ENCODE peak calls at places on chromosomes 6 and 20, in nine cellular contexts. One of them, this sample, is unnamed.

GRCh38 chr6:1325471-1326309 is 13.8 kb downstream of the FOXQ1 start:
- DNase-seq in GM13977: no peak
- DNase-seq in HT1080: peak
- DNase-seq in iPS-NIHi11: no peak
- DNase-seq in activated T-helper 9 cell treated with anti-CD3 and anti-CD28 coated beads, Interleukin-2, amount 50 U/mL, for 16 hours: no peak
- DNase-seq in NCI-H146: no peak
- DNase-seq in CD8-positive, alpha-beta T cell: no peak
- DNase-seq in T-helper 9 cell: no peak
- DNase-seq in pons: no peak
- DNase-seq in this sample: no peak

GRCh38 chr6:39451831-39452230 is 129.3 kb upstream of the KCNK16 start:
- DNase-seq in GM13977: peak
- DNase-seq in HT1080: peak
- DNase-seq in iPS-NIHi11: peak
- DNase-seq in activated T-helper 9 cell treated with anti-CD3 and anti-CD28 coated beads, Interleukin-2, amount 50 U/mL, for 16 hours: no peak
- DNase-seq in NCI-H146: no peak
- DNase-seq in CD8-positive, alpha-beta T cell: no peak
- DNase-seq in T-helper 9 cell: no peak
- DNase-seq in pons: no peak
- DNase-seq in this sample: peak

GRCh38 chr6:10175330-10175729 is 239.5 kb downstream of the TFAP2A start:
- DNase-seq in GM13977: no peak
- DNase-seq in HT1080: no peak
- DNase-seq in iPS-NIHi11: no peak
- DNase-seq in activated T-helper 9 cell treated with anti-CD3 and anti-CD28 coated beads, Interleukin-2, amount 50 U/mL, for 16 hours: no peak
- DNase-seq in NCI-H146: no peak
- DNase-seq in CD8-positive, alpha-beta T cell: no peak
- DNase-seq in T-helper 9 cell: no peak
- DNase-seq in pons: no peak
- DNase-seq in this sample: no peak

GRCh38 chr6:71334768-71335167 is 46.2 kb downstream of the OGFRL1 start:
- DNase-seq in GM13977: no peak
- DNase-seq in HT1080: peak
- DNase-seq in iPS-NIHi11: no peak
- DNase-seq in activated T-helper 9 cell treated with anti-CD3 and anti-CD28 coated beads, Interleukin-2, amount 50 U/mL, for 16 hours: no peak
- DNase-seq in NCI-H146: no peak
- DNase-seq in CD8-positive, alpha-beta T cell: no peak
- DNase-seq in T-helper 9 cell: no peak
- DNase-seq in pons: peak
- DNase-seq in this sample: no peak

GRCh38 chr6:28802417-28803336 is 121.1 kb downstream of the TRIM27 start:
- DNase-seq in GM13977: peak
- DNase-seq in HT1080: peak
- DNase-seq in iPS-NIHi11: no peak
- DNase-seq in activated T-helper 9 cell treated with anti-CD3 and anti-CD28 coated beads, Interleukin-2, amount 50 U/mL, for 16 hours: no peak
- DNase-seq in NCI-H146: peak
- DNase-seq in CD8-positive, alpha-beta T cell: no peak
- DNase-seq in T-helper 9 cell: no peak
- DNase-seq in pons: no peak
- DNase-seq in this sample: no peak

GRCh38 chr6:57021086-57021720 is 25.3 kb upstream of the KIAA1586 start:
- DNase-seq in GM13977: peak
- DNase-seq in HT1080: peak
- DNase-seq in iPS-NIHi11: peak
- DNase-seq in activated T-helper 9 cell treated with anti-CD3 and anti-CD28 coated beads, Interleukin-2, amount 50 U/mL, for 16 hours: no peak
- DNase-seq in NCI-H146: peak
- DNase-seq in CD8-positive, alpha-beta T cell: no peak
- DNase-seq in T-helper 9 cell: no peak
- DNase-seq in pons: peak
- DNase-seq in this sample: no peak

GRCh38 chr6:22320750-22321149 is 23.9 kb upstream of the PRL start:
- DNase-seq in GM13977: no peak
- DNase-seq in HT1080: peak
- DNase-seq in iPS-NIHi11: peak
- DNase-seq in activated T-helper 9 cell treated with anti-CD3 and anti-CD28 coated beads, Interleukin-2, amount 50 U/mL, for 16 hours: no peak
- DNase-seq in NCI-H146: no peak
- DNase-seq in CD8-positive, alpha-beta T cell: no peak
- DNase-seq in T-helper 9 cell: no peak
- DNase-seq in pons: no peak
- DNase-seq in this sample: no peak

GRCh38 chr20:32429745-32430360 is 71.7 kb downstream of the ASXL1 start:
- DNase-seq in GM13977: peak
- DNase-seq in HT1080: no peak
- DNase-seq in iPS-NIHi11: no peak
- DNase-seq in activated T-helper 9 cell treated with anti-CD3 and anti-CD28 coated beads, Interleukin-2, amount 50 U/mL, for 16 hours: no peak
- DNase-seq in NCI-H146: no peak
- DNase-seq in CD8-positive, alpha-beta T cell: no peak
- DNase-seq in T-helper 9 cell: no peak
- DNase-seq in pons: no peak
- DNase-seq in this sample: no peak

GRCh38 chr20:2114990-2115681 is 13.5 kb downstream of the STK35 start:
- DNase-seq in GM13977: no peak
- DNase-seq in HT1080: no peak
- DNase-seq in iPS-NIHi11: no peak
- DNase-seq in activated T-helper 9 cell treated with anti-CD3 and anti-CD28 coated beads, Interleukin-2, amount 50 U/mL, for 16 hours: no peak
- DNase-seq in NCI-H146: no peak
- DNase-seq in CD8-positive, alpha-beta T cell: no peak
- DNase-seq in T-helper 9 cell: no peak
- DNase-seq in pons: no peak
- DNase-seq in this sample: peak

GRCh38 chr6:44439270-44440045 is 52.0 kb downstream of the CDC5L start:
- DNase-seq in GM13977: no peak
- DNase-seq in HT1080: peak
- DNase-seq in iPS-NIHi11: no peak
- DNase-seq in activated T-helper 9 cell treated with anti-CD3 and anti-CD28 coated beads, Interleukin-2, amount 50 U/mL, for 16 hours: no peak
- DNase-seq in NCI-H146: no peak
- DNase-seq in CD8-positive, alpha-beta T cell: no peak
- DNase-seq in T-helper 9 cell: no peak
- DNase-seq in pons: no peak
- DNase-seq in this sample: no peak

GRCh38 chr6:20709451-20709850 is 175.2 kb downstream of the CDKAL1 start:
- DNase-seq in GM13977: no peak
- DNase-seq in HT1080: no peak
- DNase-seq in iPS-NIHi11: no peak
- DNase-seq in activated T-helper 9 cell treated with anti-CD3 and anti-CD28 coated beads, Interleukin-2, amount 50 U/mL, for 16 hours: no peak
- DNase-seq in NCI-H146: no peak
- DNase-seq in CD8-positive, alpha-beta T cell: no peak
- DNase-seq in T-helper 9 cell: no peak
- DNase-seq in pons: no peak
- DNase-seq in this sample: no peak

GRCh38 chr6:83928286-83928685 is 68.8 kb downstream of the CYB5R4 start:
- DNase-seq in GM13977: peak
- DNase-seq in HT1080: no peak
- DNase-seq in iPS-NIHi11: no peak
- DNase-seq in activated T-helper 9 cell treated with anti-CD3 and anti-CD28 coated beads, Interleukin-2, amount 50 U/mL, for 16 hours: no peak
- DNase-seq in NCI-H146: no peak
- DNase-seq in CD8-positive, alpha-beta T cell: no peak
- DNase-seq in T-helper 9 cell: no peak
- DNase-seq in pons: no peak
- DNase-seq in this sample: no peak

GRCh38 chr20:34883087-34883688 is 6.8 kb downstream of the ACSS2 start:
- DNase-seq in GM13977: no peak
- DNase-seq in HT1080: no peak
- DNase-seq in iPS-NIHi11: no peak
- DNase-seq in activated T-helper 9 cell treated with anti-CD3 and anti-CD28 coated beads, Interleukin-2, amount 50 U/mL, for 16 hours: no peak
- DNase-seq in NCI-H146: no peak
- DNase-seq in CD8-positive, alpha-beta T cell: no peak
- DNase-seq in T-helper 9 cell: no peak
- DNase-seq in pons: no peak
- DNase-seq in this sample: no peak

GRCh38 chr20:56995635-56996075 is 270.8 kb downstream of the BMP7 start:
- DNase-seq in GM13977: peak
- DNase-seq in HT1080: no peak
- DNase-seq in iPS-NIHi11: peak
- DNase-seq in activated T-helper 9 cell treated with anti-CD3 and anti-CD28 coated beads, Interleukin-2, amount 50 U/mL, for 16 hours: no peak
- DNase-seq in NCI-H146: no peak
- DNase-seq in CD8-positive, alpha-beta T cell: no peak
- DNase-seq in T-helper 9 cell: no peak
- DNase-seq in pons: no peak
- DNase-seq in this sample: no peak

GRCh38 chr6:43768983-43769525 is 957 bp upstream of the VEGFA start:
- DNase-seq in GM13977: no peak
- DNase-seq in HT1080: no peak
- DNase-seq in iPS-NIHi11: no peak
- DNase-seq in activated T-helper 9 cell treated with anti-CD3 and anti-CD28 coated beads, Interleukin-2, amount 50 U/mL, for 16 hours: no peak
- DNase-seq in NCI-H146: no peak
- DNase-seq in CD8-positive, alpha-beta T cell: no peak
- DNase-seq in T-helper 9 cell: no peak
- DNase-seq in pons: no peak
- DNase-seq in this sample: peak

GRCh38 chr6:164108869-164109769 is 694.6 kb downstream of the QKI start:
- DNase-seq in GM13977: no peak
- DNase-seq in HT1080: peak
- DNase-seq in iPS-NIHi11: no peak
- DNase-seq in activated T-helper 9 cell treated with anti-CD3 and anti-CD28 coated beads, Interleukin-2, amount 50 U/mL, for 16 hours: no peak
- DNase-seq in NCI-H146: no peak
- DNase-seq in CD8-positive, alpha-beta T cell: no peak
- DNase-seq in T-helper 9 cell: no peak
- DNase-seq in pons: peak
- DNase-seq in this sample: no peak

GRCh38 chr6:43779864-43780260 is 9.9 kb downstream of the VEGFA start:
- DNase-seq in GM13977: no peak
- DNase-seq in HT1080: no peak
- DNase-seq in iPS-NIHi11: no peak
- DNase-seq in activated T-helper 9 cell treated with anti-CD3 and anti-CD28 coated beads, Interleukin-2, amount 50 U/mL, for 16 hours: no peak
- DNase-seq in NCI-H146: no peak
- DNase-seq in CD8-positive, alpha-beta T cell: no peak
- DNase-seq in T-helper 9 cell: no peak
- DNase-seq in pons: no peak
- DNase-seq in this sample: no peak

GRCh38 chr6:104505838-104506237 is 353.9 kb downstream of the HACE1 start:
- DNase-seq in GM13977: no peak
- DNase-seq in HT1080: no peak
- DNase-seq in iPS-NIHi11: no peak
- DNase-seq in activated T-helper 9 cell treated with anti-CD3 and anti-CD28 coated beads, Interleukin-2, amount 50 U/mL, for 16 hours: no peak
- DNase-seq in NCI-H146: no peak
- DNase-seq in CD8-positive, alpha-beta T cell: no peak
- DNase-seq in T-helper 9 cell: no peak
- DNase-seq in pons: no peak
- DNase-seq in this sample: no peak

GRCh38 chr6:89985744-89986493 is 91.7 kb downstream of the GJA10 start:
- DNase-seq in GM13977: no peak
- DNase-seq in HT1080: peak
- DNase-seq in iPS-NIHi11: no peak
- DNase-seq in activated T-helper 9 cell treated with anti-CD3 and anti-CD28 coated beads, Interleukin-2, amount 50 U/mL, for 16 hours: no peak
- DNase-seq in NCI-H146: no peak
- DNase-seq in CD8-positive, alpha-beta T cell: no peak
- DNase-seq in T-helper 9 cell: no peak
- DNase-seq in pons: peak
- DNase-seq in this sample: no peak

GRCh38 chr6:120608826-120609225 is 725.5 kb downstream of the TBC1D32 start:
- DNase-seq in GM13977: no peak
- DNase-seq in HT1080: peak
- DNase-seq in iPS-NIHi11: no peak
- DNase-seq in activated T-helper 9 cell treated with anti-CD3 and anti-CD28 coated beads, Interleukin-2, amount 50 U/mL, for 16 hours: no peak
- DNase-seq in NCI-H146: no peak
- DNase-seq in CD8-positive, alpha-beta T cell: no peak
- DNase-seq in T-helper 9 cell: no peak
- DNase-seq in pons: no peak
- DNase-seq in this sample: no peak

GRCh38 chr20:2585811-2586210 is 49.4 kb downstream of the TMC2 start:
- DNase-seq in GM13977: no peak
- DNase-seq in HT1080: peak
- DNase-seq in iPS-NIHi11: no peak
- DNase-seq in activated T-helper 9 cell treated with anti-CD3 and anti-CD28 coated beads, Interleukin-2, amount 50 U/mL, for 16 hours: no peak
- DNase-seq in NCI-H146: no peak
- DNase-seq in CD8-positive, alpha-beta T cell: no peak
- DNase-seq in T-helper 9 cell: no peak
- DNase-seq in pons: no peak
- DNase-seq in this sample: no peak

GRCh38 chr6:90257486-90257738 is 39.2 kb downstream of the BACH2 start:
- DNase-seq in GM13977: no peak
- DNase-seq in HT1080: no peak
- DNase-seq in iPS-NIHi11: no peak
- DNase-seq in activated T-helper 9 cell treated with anti-CD3 and anti-CD28 coated beads, Interleukin-2, amount 50 U/mL, for 16 hours: no peak
- DNase-seq in NCI-H146: no peak
- DNase-seq in CD8-positive, alpha-beta T cell: no peak
- DNase-seq in T-helper 9 cell: no peak
- DNase-seq in pons: no peak
- DNase-seq in this sample: no peak

GRCh38 chr20:63645218-63645617 is 8.0 kb downstream of the STMN3 start:
- DNase-seq in GM13977: no peak
- DNase-seq in HT1080: no peak
- DNase-seq in iPS-NIHi11: no peak
- DNase-seq in activated T-helper 9 cell treated with anti-CD3 and anti-CD28 coated beads, Interleukin-2, amount 50 U/mL, for 16 hours: no peak
- DNase-seq in NCI-H146: no peak
- DNase-seq in CD8-positive, alpha-beta T cell: no peak
- DNase-seq in T-helper 9 cell: no peak
- DNase-seq in pons: no peak
- DNase-seq in this sample: no peak

GRCh38 chr20:52494244-52494643 is 302.7 kb upstream of the ZFP64 start:
- DNase-seq in GM13977: no peak
- DNase-seq in HT1080: peak
- DNase-seq in iPS-NIHi11: no peak
- DNase-seq in activated T-helper 9 cell treated with anti-CD3 and anti-CD28 coated beads, Interleukin-2, amount 50 U/mL, for 16 hours: peak
- DNase-seq in NCI-H146: no peak
- DNase-seq in CD8-positive, alpha-beta T cell: peak
- DNase-seq in T-helper 9 cell: no peak
- DNase-seq in pons: no peak
- DNase-seq in this sample: no peak

GRCh38 chr20:1171461-1172093 is 13.2 kb downstream of the TMEM74B start:
- DNase-seq in GM13977: no peak
- DNase-seq in HT1080: no peak
- DNase-seq in iPS-NIHi11: peak
- DNase-seq in activated T-helper 9 cell treated with anti-CD3 and anti-CD28 coated beads, Interleukin-2, amount 50 U/mL, for 16 hours: no peak
- DNase-seq in NCI-H146: no peak
- DNase-seq in CD8-positive, alpha-beta T cell: no peak
- DNase-seq in T-helper 9 cell: no peak
- DNase-seq in pons: no peak
- DNase-seq in this sample: no peak

GRCh38 chr6:115838763-115839401 is 221.8 kb downstream of the FRK start:
- DNase-seq in GM13977: peak
- DNase-seq in HT1080: peak
- DNase-seq in iPS-NIHi11: peak
- DNase-seq in activated T-helper 9 cell treated with anti-CD3 and anti-CD28 coated beads, Interleukin-2, amount 50 U/mL, for 16 hours: no peak
- DNase-seq in NCI-H146: no peak
- DNase-seq in CD8-positive, alpha-beta T cell: no peak
- DNase-seq in T-helper 9 cell: no peak
- DNase-seq in pons: no peak
- DNase-seq in this sample: peak

GRCh38 chr6:89270951-89271721 is 44.0 kb downstream of the GABRR2 start:
- DNase-seq in GM13977: no peak
- DNase-seq in HT1080: no peak
- DNase-seq in iPS-NIHi11: no peak
- DNase-seq in activated T-helper 9 cell treated with anti-CD3 and anti-CD28 coated beads, Interleukin-2, amount 50 U/mL, for 16 hours: no peak
- DNase-seq in NCI-H146: no peak
- DNase-seq in CD8-positive, alpha-beta T cell: no peak
- DNase-seq in T-helper 9 cell: no peak
- DNase-seq in pons: no peak
- DNase-seq in this sample: no peak